ENCODE peak calls at places on chromosomes 16 and 17, in nine cellular contexts. One of them, this sample, is unnamed.

GRCh38 chr16:27177031-27177774 is 26.1 kb upstream of the KDM8 start:
- DNase-seq in AG04450: peak
- DNase-seq in GM12878: no peak
- DNase-seq in brain microvascular endothelial cell: peak
- DNase-seq in OCI-LY7: no peak
- DNase-seq in body of pancreas: no peak
- DNase-seq in breast epithelium: no peak
- DNase-seq in skeletal muscle cell: peak
- DNase-seq in DND-41: no peak
- DNase-seq in this sample: no peak

GRCh38 chr17:69489303-69489702 is 74.8 kb downstream of the MAP2K6 start:
- DNase-seq in AG04450: no peak
- DNase-seq in GM12878: no peak
- DNase-seq in brain microvascular endothelial cell: no peak
- DNase-seq in OCI-LY7: no peak
- DNase-seq in body of pancreas: no peak
- DNase-seq in breast epithelium: no peak
- DNase-seq in skeletal muscle cell: no peak
- DNase-seq in DND-41: no peak
- DNase-seq in this sample: no peak

GRCh38 chr16:89096768-89097527 is 3.3 kb downstream of the ACSF3 start:
- DNase-seq in AG04450: no peak
- DNase-seq in GM12878: no peak
- DNase-seq in brain microvascular endothelial cell: no peak
- DNase-seq in OCI-LY7: peak
- DNase-seq in body of pancreas: no peak
- DNase-seq in breast epithelium: no peak
- DNase-seq in skeletal muscle cell: no peak
- DNase-seq in DND-41: no peak
- DNase-seq in this sample: no peak

GRCh38 chr16:58970775-58971174 is 236.7 kb upstream of the GOT2 start:
- DNase-seq in AG04450: no peak
- DNase-seq in GM12878: no peak
- DNase-seq in brain microvascular endothelial cell: no peak
- DNase-seq in OCI-LY7: no peak
- DNase-seq in body of pancreas: no peak
- DNase-seq in breast epithelium: no peak
- DNase-seq in skeletal muscle cell: no peak
- DNase-seq in DND-41: no peak
- DNase-seq in this sample: no peak

GRCh38 chr17:57067781-57068180 is 17.3 kb upstream of the AKAP1 start:
- DNase-seq in AG04450: no peak
- DNase-seq in GM12878: no peak
- DNase-seq in brain microvascular endothelial cell: no peak
- DNase-seq in OCI-LY7: no peak
- DNase-seq in body of pancreas: no peak
- DNase-seq in breast epithelium: no peak
- DNase-seq in skeletal muscle cell: no peak
- DNase-seq in DND-41: no peak
- DNase-seq in this sample: no peak

GRCh38 chr17:71803656-71804284 is 317.1 kb upstream of the SOX9 start:
- DNase-seq in AG04450: no peak
- DNase-seq in GM12878: no peak
- DNase-seq in brain microvascular endothelial cell: no peak
- DNase-seq in OCI-LY7: no peak
- DNase-seq in body of pancreas: peak
- DNase-seq in breast epithelium: no peak
- DNase-seq in skeletal muscle cell: no peak
- DNase-seq in DND-41: no peak
- DNase-seq in this sample: no peak

GRCh38 chr17:39134878-39135277 is 16.6 kb downstream of the PLXDC1 start:
- DNase-seq in AG04450: no peak
- DNase-seq in GM12878: no peak
- DNase-seq in brain microvascular endothelial cell: no peak
- DNase-seq in OCI-LY7: no peak
- DNase-seq in body of pancreas: no peak
- DNase-seq in breast epithelium: no peak
- DNase-seq in skeletal muscle cell: no peak
- DNase-seq in DND-41: no peak
- DNase-seq in this sample: no peak

GRCh38 chr16:13110124-13110796 is 208.9 kb downstream of the SHISA9 start:
- DNase-seq in AG04450: no peak
- DNase-seq in GM12878: no peak
- DNase-seq in brain microvascular endothelial cell: no peak
- DNase-seq in OCI-LY7: no peak
- DNase-seq in body of pancreas: peak
- DNase-seq in breast epithelium: peak
- DNase-seq in skeletal muscle cell: peak
- DNase-seq in DND-41: no peak
- DNase-seq in this sample: no peak

GRCh38 chr17:3026125-3026855 is 37.1 kb downstream of the OR1D5 start:
- DNase-seq in AG04450: no peak
- DNase-seq in GM12878: no peak
- DNase-seq in brain microvascular endothelial cell: no peak
- DNase-seq in OCI-LY7: no peak
- DNase-seq in body of pancreas: no peak
- DNase-seq in breast epithelium: no peak
- DNase-seq in skeletal muscle cell: no peak
- DNase-seq in DND-41: no peak
- DNase-seq in this sample: no peak

GRCh38 chr17:79779661-79780365 is 1.9 kb downstream of the CBX2 start:
- DNase-seq in AG04450: no peak
- DNase-seq in GM12878: no peak
- DNase-seq in brain microvascular endothelial cell: no peak
- DNase-seq in OCI-LY7: no peak
- DNase-seq in body of pancreas: no peak
- DNase-seq in breast epithelium: no peak
- DNase-seq in skeletal muscle cell: no peak
- DNase-seq in DND-41: no peak
- DNase-seq in this sample: no peak

GRCh38 chr16:17476414-17477259 is 5.9 kb upstream of the XYLT1 start:
- DNase-seq in AG04450: peak
- DNase-seq in GM12878: no peak
- DNase-seq in brain microvascular endothelial cell: peak
- DNase-seq in OCI-LY7: peak
- DNase-seq in body of pancreas: peak
- DNase-seq in breast epithelium: no peak
- DNase-seq in skeletal muscle cell: no peak
- DNase-seq in DND-41: peak
- DNase-seq in this sample: no peak

GRCh38 chr17:8785547-8786412 is 13.4 kb downstream of the MFSD6L start:
- DNase-seq in AG04450: peak
- DNase-seq in GM12878: no peak
- DNase-seq in brain microvascular endothelial cell: peak
- DNase-seq in OCI-LY7: peak
- DNase-seq in body of pancreas: peak
- DNase-seq in breast epithelium: peak
- DNase-seq in skeletal muscle cell: peak
- DNase-seq in DND-41: peak
- DNase-seq in this sample: no peak

GRCh38 chr16:48504216-48504615 is 105.8 kb downstream of the N4BP1 start:
- DNase-seq in AG04450: no peak
- DNase-seq in GM12878: no peak
- DNase-seq in brain microvascular endothelial cell: no peak
- DNase-seq in OCI-LY7: no peak
- DNase-seq in body of pancreas: no peak
- DNase-seq in breast epithelium: no peak
- DNase-seq in skeletal muscle cell: no peak
- DNase-seq in DND-41: no peak
- DNase-seq in this sample: no peak

GRCh38 chr17:61395409-61395982 is 4.1 kb upstream of the TBX2 start:
- DNase-seq in AG04450: no peak
- DNase-seq in GM12878: no peak
- DNase-seq in brain microvascular endothelial cell: no peak
- DNase-seq in OCI-LY7: no peak
- DNase-seq in body of pancreas: no peak
- DNase-seq in breast epithelium: no peak
- DNase-seq in skeletal muscle cell: no peak
- DNase-seq in DND-41: no peak
- DNase-seq in this sample: no peak

GRCh38 chr16:48959747-48960146 is 321.9 kb downstream of the CBLN1 start:
- DNase-seq in AG04450: no peak
- DNase-seq in GM12878: no peak
- DNase-seq in brain microvascular endothelial cell: no peak
- DNase-seq in OCI-LY7: no peak
- DNase-seq in body of pancreas: no peak
- DNase-seq in breast epithelium: no peak
- DNase-seq in skeletal muscle cell: no peak
- DNase-seq in DND-41: no peak
- DNase-seq in this sample: no peak

GRCh38 chr17:71203953-71204352 is 916.9 kb upstream of the SOX9 start:
- DNase-seq in AG04450: no peak
- DNase-seq in GM12878: no peak
- DNase-seq in brain microvascular endothelial cell: no peak
- DNase-seq in OCI-LY7: no peak
- DNase-seq in body of pancreas: no peak
- DNase-seq in breast epithelium: no peak
- DNase-seq in skeletal muscle cell: no peak
- DNase-seq in DND-41: no peak
- DNase-seq in this sample: no peak

GRCh38 chr17:50062323-50063243 is 6.7 kb downstream of the ITGA3 start:
- DNase-seq in AG04450: no peak
- DNase-seq in GM12878: no peak
- DNase-seq in brain microvascular endothelial cell: peak
- DNase-seq in OCI-LY7: no peak
- DNase-seq in body of pancreas: peak
- DNase-seq in breast epithelium: peak
- DNase-seq in skeletal muscle cell: peak
- DNase-seq in DND-41: no peak
- DNase-seq in this sample: no peak

GRCh38 chr17:50066995-50067394 is 11.1 kb downstream of the ITGA3 start:
- DNase-seq in AG04450: no peak
- DNase-seq in GM12878: no peak
- DNase-seq in brain microvascular endothelial cell: no peak
- DNase-seq in OCI-LY7: no peak
- DNase-seq in body of pancreas: no peak
- DNase-seq in breast epithelium: no peak
- DNase-seq in skeletal muscle cell: no peak
- DNase-seq in DND-41: no peak
- DNase-seq in this sample: no peak

GRCh38 chr17:50063516-50064252 is 7.8 kb downstream of the ITGA3 start:
- DNase-seq in AG04450: no peak
- DNase-seq in GM12878: no peak
- DNase-seq in brain microvascular endothelial cell: no peak
- DNase-seq in OCI-LY7: no peak
- DNase-seq in body of pancreas: no peak
- DNase-seq in breast epithelium: no peak
- DNase-seq in skeletal muscle cell: no peak
- DNase-seq in DND-41: no peak
- DNase-seq in this sample: no peak

GRCh38 chr17:50064253-50064991 is 8.5 kb downstream of the ITGA3 start:
- DNase-seq in AG04450: peak
- DNase-seq in GM12878: no peak
- DNase-seq in brain microvascular endothelial cell: peak
- DNase-seq in OCI-LY7: no peak
- DNase-seq in body of pancreas: peak
- DNase-seq in breast epithelium: peak
- DNase-seq in skeletal muscle cell: peak
- DNase-seq in DND-41: no peak
- DNase-seq in this sample: no peak

GRCh38 chr17:50065056-50065455 is 9.1 kb downstream of the ITGA3 start:
- DNase-seq in AG04450: no peak
- DNase-seq in GM12878: no peak
- DNase-seq in brain microvascular endothelial cell: no peak
- DNase-seq in OCI-LY7: no peak
- DNase-seq in body of pancreas: no peak
- DNase-seq in breast epithelium: no peak
- DNase-seq in skeletal muscle cell: no peak
- DNase-seq in DND-41: no peak
- DNase-seq in this sample: no peak
- H3K4me3 ChIP-seq in AG04450: no peak
- H3K4me3 ChIP-seq in GM12878: no peak
- H3K4me3 ChIP-seq in brain microvascular endothelial cell: no peak
- H3K4me3 ChIP-seq in OCI-LY7: no peak
- H3K4me3 ChIP-seq in body of pancreas: no peak
- H3K4me3 ChIP-seq in breast epithelium: no peak
- H3K4me3 ChIP-seq in skeletal muscle cell: no peak
- H3K4me3 ChIP-seq in DND-41: no peak
- H3K4me3 ChIP-seq in this sample: no peak

DNA sequence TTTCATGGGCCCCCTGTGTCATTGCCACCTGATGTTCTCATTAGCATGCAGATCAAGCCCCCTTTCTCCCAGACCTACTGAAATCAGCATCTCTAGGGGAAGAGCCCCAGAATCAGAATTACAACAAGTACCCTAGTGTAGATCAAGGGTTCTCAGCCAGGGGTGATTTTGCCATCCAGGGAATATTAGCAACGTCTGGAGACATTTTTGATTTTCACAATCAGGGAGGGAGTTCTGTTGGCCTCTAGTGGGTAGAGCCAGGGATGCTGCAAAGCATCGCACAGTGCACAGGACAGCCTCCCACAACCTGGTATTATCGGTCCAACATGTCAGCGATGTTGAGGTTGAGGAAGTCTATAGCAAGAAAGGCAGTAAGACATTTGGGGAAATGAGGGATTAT is 7.3 kb downstream of the AMZ2 start:
- DNase-seq in AG04450: no peak
- DNase-seq in GM12878: no peak
- DNase-seq in brain microvascular endothelial cell: no peak
- DNase-seq in OCI-LY7: no peak
- DNase-seq in body of pancreas: no peak
- DNase-seq in breast epithelium: no peak
- DNase-seq in skeletal muscle cell: no peak
- DNase-seq in DND-41: no peak
- DNase-seq in this sample: no peak
- H3K4me3 ChIP-seq in AG04450: no peak
- H3K4me3 ChIP-seq in GM12878: no peak
- H3K4me3 ChIP-seq in brain microvascular endothelial cell: no peak
- H3K4me3 ChIP-seq in OCI-LY7: peak
- H3K4me3 ChIP-seq in body of pancreas: no peak
- H3K4me3 ChIP-seq in breast epithelium: no peak
- H3K4me3 ChIP-seq in skeletal muscle cell: no peak
- H3K4me3 ChIP-seq in DND-41: no peak
- H3K4me3 ChIP-seq in this sample: no peak

GRCh38 chr16:272633-273546 is 2.9 kb downstream of the RGS11 start:
- DNase-seq in AG04450: no peak
- DNase-seq in GM12878: no peak
- DNase-seq in brain microvascular endothelial cell: no peak
- DNase-seq in OCI-LY7: no peak
- DNase-seq in body of pancreas: no peak
- DNase-seq in breast epithelium: no peak
- DNase-seq in skeletal muscle cell: no peak
- DNase-seq in DND-41: no peak
- DNase-seq in this sample: no peak
- H3K4me3 ChIP-seq in AG04450: no peak
- H3K4me3 ChIP-seq in GM12878: no peak
- H3K4me3 ChIP-seq in brain microvascular endothelial cell: no peak
- H3K4me3 ChIP-seq in OCI-LY7: no peak
- H3K4me3 ChIP-seq in body of pancreas: no peak
- H3K4me3 ChIP-seq in breast epithelium: no peak
- H3K4me3 ChIP-seq in skeletal muscle cell: no peak
- H3K4me3 ChIP-seq in DND-41: no peak
- H3K4me3 ChIP-seq in this sample: no peak

DNA sequence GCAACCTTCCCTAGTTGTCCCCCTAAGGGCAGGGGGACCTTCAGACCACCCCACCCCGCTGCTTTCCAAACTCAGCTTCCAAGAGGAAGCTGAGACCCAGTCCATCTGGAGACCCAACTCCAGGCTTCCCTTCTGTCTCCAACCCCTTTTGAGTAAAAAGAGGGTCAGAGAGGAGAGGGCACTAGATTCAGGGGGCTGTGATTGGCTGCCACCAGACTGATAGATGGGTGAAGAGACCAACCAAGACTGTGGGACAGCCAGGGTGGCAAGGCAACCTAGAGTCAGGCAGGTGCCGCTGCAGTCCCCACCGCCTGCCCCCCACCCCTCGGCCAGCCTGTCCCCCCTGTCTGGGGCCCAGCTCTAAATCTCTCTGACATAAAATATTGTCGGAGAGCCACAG is 92.5 kb downstream of the SDK2 start:
- DNase-seq in AG04450: no peak
- DNase-seq in GM12878: no peak
- DNase-seq in brain microvascular endothelial cell: no peak
- DNase-seq in OCI-LY7: peak
- DNase-seq in body of pancreas: no peak
- DNase-seq in breast epithelium: no peak
- DNase-seq in skeletal muscle cell: no peak
- DNase-seq in DND-41: no peak
- DNase-seq in this sample: no peak
- H3K4me3 ChIP-seq in AG04450: no peak
- H3K4me3 ChIP-seq in GM12878: no peak
- H3K4me3 ChIP-seq in brain microvascular endothelial cell: no peak
- H3K4me3 ChIP-seq in OCI-LY7: peak
- H3K4me3 ChIP-seq in body of pancreas: no peak
- H3K4me3 ChIP-seq in breast epithelium: no peak
- H3K4me3 ChIP-seq in skeletal muscle cell: no peak
- H3K4me3 ChIP-seq in DND-41: no peak
- H3K4me3 ChIP-seq in this sample: no peak

This sample was measured in GM06990.